ENCODE peak calls at places on chromosomes 3 and 15, in ten cellular contexts. B, X, D, C, M, T, V, N, F and L are unnamed samples.

GRCh38 chr3:45486926-45487325 is 98.5 kb downstream of the LARS2 start:
- DNase-seq in B (no peak), F (no peak), N (no peak), T (no peak), C (no peak), D (no peak), X (no peak), V (no peak), M (no peak), L (no peak)

GRCh38 chr3:185824051-185824466 is 783 bp downstream of the IGF2BP2 start:
- DNase-seq in M (no peak), C (no peak), D (no peak), F (no peak), T (no peak), V (peak; percentile 14), X (peak; percentile 25), N (peak; percentile 60), B (no peak), L (no peak)

GRCh38 chr15:100194955-100195354 is 146.8 kb downstream of the ADAMTS17 start:
- DNase-seq in M (no peak), X (no peak), C (no peak), D (no peak), B (no peak), V (no peak), F (no peak), N (no peak), T (no peak), L (no peak)

GRCh38 chr15:62940755-62941361 is 101.7 kb upstream of the TPM1 start:
- DNase-seq in T (peak; percentile 88), V (no peak), B (no peak), C (no peak), D (peak; percentile 77), N (peak; percentile 96), X (no peak), M (peak; percentile 68), F (no peak), L (peak; percentile 69)

GRCh38 chr3:115513411-115513800 is 109.9 kb upstream of the GAP43 start:
- DNase-seq in N (no peak), C (no peak), F (no peak), D (no peak), V (no peak), T (no peak), B (no peak), X (no peak), M (no peak), L (no peak)

GRCh38 chr3:168585544-168585943 is 489.8 kb upstream of the GOLIM4 start:
- DNase-seq in B (no peak), C (no peak), F (no peak), X (no peak), T (no peak), M (no peak), V (no peak), D (no peak), N (no peak), L (no peak)

GRCh38 chr15:38651328-38652038 is 86.9 kb upstream of the RASGRP1 start:
- DNase-seq in B (no peak), T (peak; percentile 13), D (no peak), V (no peak), M (no peak), F (peak; percentile 46), X (no peak), C (no peak), N (no peak), L (no peak)

GRCh38 chr3:177618873-177619771 is 421.8 kb upstream of the TBL1XR1 start:
- DNase-seq in B (no peak), M (no peak), T (no peak), F (no peak), N (peak; percentile 91), D (no peak), V (no peak), X (peak; percentile 96), C (no peak), L (no peak)

GRCh38 chr3:128430276-128430675 is 36.4 kb downstream of the DNAJB8 start:
- DNase-seq in C (no peak), X (no peak), M (no peak), F (no peak), V (no peak), N (no peak), T (no peak), D (no peak), B (no peak), L (no peak)

GRCh38 chr3:40170395-40170794 is 139.1 kb upstream of the EIF1B start:
- DNase-seq in D (no peak), X (no peak), V (no peak), N (no peak), C (no peak), T (no peak), M (no peak), B (no peak), F (no peak), L (no peak)

GRCh38 chr3:144865886-144866285 is 894.3 kb downstream of the DIPK2A start:
- DNase-seq in D (no peak), B (no peak), F (no peak), N (no peak), T (no peak), C (no peak), V (no peak), X (no peak), M (no peak), L (no peak)

GRCh38 chr3:48429416-48430358 is at the start of gene PLXNB1:
- DNase-seq in X (peak; percentile 90), B (peak; percentile 56), V (peak; percentile 57), F (peak; percentile 25), C (peak; percentile 82), D (peak; percentile 71), N (peak; percentile 81), M (no peak), T (peak; percentile 83), L (peak; percentile 54)

GRCh38 chr15:31437686-31438085 is 111.1 kb downstream of the KLF13 start:
- DNase-seq in B (no peak), F (no peak), C (no peak), N (no peak), M (no peak), D (no peak), T (no peak), V (peak; percentile 40), X (no peak), L (no peak)

GRCh38 chr3:42852443-42852842 is 23.2 kb downstream of the CYP8B1 start:
- DNase-seq in N (no peak), F (no peak), V (no peak), X (no peak), T (no peak), M (no peak), D (no peak), C (no peak), B (no peak), L (no peak)

GRCh38 chr3:143237036-143237688 is 117.6 kb downstream of the CHST2 start:
- DNase-seq in B (no peak), F (no peak), D (no peak), N (peak; percentile 43), X (no peak), V (no peak), C (no peak), M (no peak), T (no peak), L (no peak)

GRCh38 chr15:27670481-27670880 is 428.6 kb downstream of the OCA2 start:
- DNase-seq in X (no peak), C (no peak), N (no peak), M (no peak), D (no peak), T (no peak), F (no peak), V (no peak), B (no peak), L (no peak)

GRCh38 chr3:196519738-196520122 is 4.6 kb upstream of the SMCO1 start:
- DNase-seq in V (no peak), T (no peak), N (no peak), C (no peak), D (no peak), X (peak; percentile 55), M (no peak), B (no peak), F (no peak), L (no peak)

GRCh38 chr3:150623945-150624344 is 20.8 kb downstream of the SELENOT start:
- DNase-seq in C (no peak), B (no peak), T (no peak), N (no peak), V (no peak), X (no peak), D (no peak), M (no peak), F (no peak), L (no peak)

GRCh38 chr15:40103864-40104271 is 4.8 kb downstream of the BMF start:
- DNase-seq in M (no peak), B (no peak), N (peak; percentile 53), D (no peak), F (no peak), T (no peak), V (no peak), X (no peak), C (peak; percentile 60), L (no peak)

GRCh38 chr3:159273608-159274007 is 471.8 kb downstream of the MFSD1 start:
- DNase-seq in N (peak; percentile 79), V (no peak), M (no peak), C (no peak), X (peak; percentile 87), F (no peak), T (peak; percentile 25), D (peak; percentile 39), B (no peak), L (no peak)

GRCh38 chr3:30768703-30769550 is 125.5 kb downstream of the GADL1 start:
- DNase-seq in B (no peak), T (no peak), M (no peak), V (peak; percentile 67), N (peak; percentile 85), X (peak; percentile 57), C (peak; percentile 48), F (peak; percentile 49), D (peak; percentile 85), L (no peak)

GRCh38 chr3:143736205-143736604 is 112.1 kb downstream of the SLC9A9 start:
- DNase-seq in N (no peak), T (no peak), D (no peak), B (no peak), X (no peak), C (no peak), V (no peak), M (no peak), F (no peak), L (no peak)

GRCh38 chr15:58410353-58410752 is 21.4 kb upstream of the LIPC start:
- DNase-seq in C (no peak), V (no peak), F (peak; percentile 9), T (no peak), D (no peak), X (no peak), B (no peak), N (no peak), M (no peak), L (no peak)

GRCh38 chr3:139318431-139318816 is 25.4 kb upstream of the MRPS22 start:
- DNase-seq in C (no peak), N (no peak), M (no peak), V (no peak), B (no peak), T (peak; percentile 45), F (no peak), X (no peak), D (peak; percentile 57), L (no peak)

GRCh38 chr3:48966367-48966766 is 23.7 kb upstream of the P4HTM start:
- DNase-seq in X (no peak), T (no peak), B (no peak), C (no peak), F (no peak), N (no peak), M (no peak), D (no peak), V (no peak), L (no peak)

GRCh38 chr3:165196577-165197561 is 685 bp upstream of the SLITRK3 start:
- DNase-seq in F (no peak), X (no peak), N (peak; percentile 14), V (no peak), B (no peak), T (no peak), D (peak; percentile 18), C (peak; percentile 33), M (no peak), L (no peak)

GRCh38 chr3:173538410-173538809 is 140.9 kb downstream of the NLGN1 start:
- DNase-seq in X (no peak), C (no peak), D (no peak), V (no peak), M (no peak), T (no peak), B (no peak), F (no peak), N (no peak), L (no peak)

GRCh38 chr15:25671132-25671531 is 192.0 kb downstream of the ATP10A start:
- DNase-seq in X (peak; percentile 23), F (no peak), N (no peak), V (no peak), D (no peak), B (no peak), C (no peak), T (no peak), M (no peak), L (no peak)